ENCODE peak calls at places on chromosomes 12 and 14, in six cellular contexts. C is lower lobe of right lung, O is sigmoid colon, J is heart left ventricle, W is fibroblast of villous mesenchyme, Z is retinal pigment epithelial cell. X is an unnamed sample.

GRCh38 chr12:2582631-2583616 is 211.8 kb upstream of the FKBP4 start:
- DNase-seq in Z (no peak), O (peak), C (peak), J (peak), W (peak), X (no peak)

GRCh38 chr12:121000530-121000929 is 15.8 kb downstream of the C12orf43 start:
- DNase-seq in C (peak), W (no peak), O (no peak), J (no peak), Z (no peak), X (no peak)

GRCh38 chr12:47799357-47799955 is 20.2 kb downstream of the HDAC7 start:
- DNase-seq in O (peak), C (no peak), Z (no peak), J (peak), W (no peak), X (no peak)

GRCh38 chr14:69535230-69535848 is 39.3 kb downstream of the CCDC177 start:
- DNase-seq in O (no peak), Z (no peak), W (peak), J (no peak), C (no peak), X (no peak)

GRCh38 chr12:51217133-51217967 is 512 bp downstream of the POU6F1 start:
- DNase-seq in O (peak), W (peak), Z (no peak), C (peak), J (peak), X (no peak)

GRCh38 chr12:115897718-115898117 is 379.8 kb downstream of the MED13L start:
- DNase-seq in W (no peak), C (no peak), O (no peak), J (no peak), Z (no peak), X (peak)

GRCh38 chr14:71336488-71337192 is 429.4 kb downstream of the PCNX1 start:
- DNase-seq in O (no peak), Z (no peak), J (no peak), C (no peak), W (no peak), X (no peak)

GRCh38 chr12:124109760-124110159 is 136.7 kb downstream of the ZNF664 start:
- DNase-seq in O (no peak), C (no peak), W (peak), Z (no peak), J (no peak), X (no peak)

GRCh38 chr12:108315486-108316105 is 23.5 kb downstream of the CMKLR1 start:
- DNase-seq in Z (no peak), J (no peak), O (no peak), C (no peak), W (no peak), X (no peak)

GRCh38 chr12:111458773-111459172 is 53.0 kb downstream of the SH2B3 start:
- DNase-seq in Z (no peak), W (no peak), O (peak), C (no peak), J (no peak), X (no peak)

GRCh38 chr12:93803408-93803807 is 126.2 kb downstream of the CRADD start:
- DNase-seq in W (peak), C (no peak), Z (no peak), O (no peak), J (no peak), X (no peak)

GRCh38 chr14:93304771-93305170 is 28.1 kb downstream of the BTBD7 start:
- DNase-seq in O (no peak), W (peak), Z (no peak), C (no peak), J (no peak), X (peak)

GRCh38 chr14:104585966-104586702 is 6.6 kb downstream of the C14orf180 start:
- DNase-seq in Z (no peak), J (peak), C (no peak), W (peak), O (no peak), X (no peak)

GRCh38 chr12:102562836-102563425 is 82.6 kb upstream of the IGF1 start:
- DNase-seq in Z (no peak), O (no peak), J (no peak), W (no peak), C (no peak), X (no peak)

GRCh38 chr12:119589087-119589486 is 4.5 kb upstream of the TMEM233 start:
- DNase-seq in Z (no peak), C (no peak), O (no peak), J (no peak), W (peak), X (no peak)

GRCh38 chr14:105496831-105497591 is 6.0 kb downstream of the TEDC1 start:
- DNase-seq in O (no peak), C (peak), J (no peak), W (no peak), Z (no peak), X (no peak)

GRCh38 chr14:68796418-68797101 is 3.7 kb upstream of the ZFP36L1 start:
- DNase-seq in O (no peak), C (no peak), J (peak), W (peak), Z (no peak), X (no peak)

GRCh38 chr12:99108924-99109323 is 463.8 kb downstream of the APAF1 start:
- DNase-seq in C (no peak), Z (no peak), J (no peak), O (no peak), W (no peak), X (no peak)

GRCh38 chr14:90381999-90382451 is 14.8 kb upstream of the CALM1 start:
- DNase-seq in O (peak), W (no peak), C (peak), Z (no peak), J (peak), X (no peak)

GRCh38 chr12:106195638-106196037 is 52.2 kb downstream of the CKAP4 start:
- DNase-seq in W (peak), Z (no peak), O (peak), J (peak), C (no peak), X (peak)

GRCh38 chr14:85414142-85414541 is 115.8 kb upstream of the FLRT2 start:
- DNase-seq in W (no peak), Z (no peak), J (no peak), O (no peak), C (no peak), X (no peak)

GRCh38 chr12:110224379-110225304 is 56.4 kb upstream of the ATP2A2 start:
- DNase-seq in J (no peak), C (no peak), W (peak), O (peak), Z (peak), X (peak)

GRCh38 chr12:16399110-16399509 is 51.7 kb downstream of the MGST1 start:
- DNase-seq in O (no peak), W (no peak), Z (no peak), J (no peak), C (no peak), X (no peak)

GRCh38 chr14:94174622-94175402 is 690 bp downstream of the PPP4R4 start:
- DNase-seq in J (no peak), Z (no peak), O (peak), W (no peak), C (peak), X (no peak)

GRCh38 chr12:131675126-131676080 is 35.5 kb upstream of the SFSWAP start:
- DNase-seq in C (no peak), J (no peak), Z (no peak), W (no peak), O (no peak), X (no peak)

GRCh38 chr12:21471294-21471693 is 30.1 kb downstream of the RECQL start:
- DNase-seq in C (no peak), O (no peak), W (no peak), J (no peak), Z (no peak), X (no peak)

GRCh38 chr12:19382111-19382526 is 57.2 kb upstream of the AEBP2 start:
- DNase-seq in W (peak), Z (peak), O (peak), J (peak), C (no peak), X (peak)

GRCh38 chr14:50666772-50667490 is 1.2 kb downstream of the SAV1 start:
- DNase-seq in O (peak), J (no peak), W (peak), C (no peak), Z (no peak), X (no peak)

GRCh38 chr14:50668852-50669194 is 717 bp upstream of the SAV1 start:
- DNase-seq in J (no peak), W (no peak), Z (no peak), O (no peak), C (no peak), X (no peak)

GRCh38 chr14:50667491-50668007 is 557 bp downstream of the SAV1 start:
- DNase-seq in C (no peak), O (peak), J (no peak), Z (no peak), W (no peak), X (no peak)

GRCh38 chr14:50669441-50669986 is 1.4 kb upstream of the SAV1 start:
- DNase-seq in O (no peak), W (no peak), J (no peak), Z (no peak), C (no peak), X (no peak)

DNA sequence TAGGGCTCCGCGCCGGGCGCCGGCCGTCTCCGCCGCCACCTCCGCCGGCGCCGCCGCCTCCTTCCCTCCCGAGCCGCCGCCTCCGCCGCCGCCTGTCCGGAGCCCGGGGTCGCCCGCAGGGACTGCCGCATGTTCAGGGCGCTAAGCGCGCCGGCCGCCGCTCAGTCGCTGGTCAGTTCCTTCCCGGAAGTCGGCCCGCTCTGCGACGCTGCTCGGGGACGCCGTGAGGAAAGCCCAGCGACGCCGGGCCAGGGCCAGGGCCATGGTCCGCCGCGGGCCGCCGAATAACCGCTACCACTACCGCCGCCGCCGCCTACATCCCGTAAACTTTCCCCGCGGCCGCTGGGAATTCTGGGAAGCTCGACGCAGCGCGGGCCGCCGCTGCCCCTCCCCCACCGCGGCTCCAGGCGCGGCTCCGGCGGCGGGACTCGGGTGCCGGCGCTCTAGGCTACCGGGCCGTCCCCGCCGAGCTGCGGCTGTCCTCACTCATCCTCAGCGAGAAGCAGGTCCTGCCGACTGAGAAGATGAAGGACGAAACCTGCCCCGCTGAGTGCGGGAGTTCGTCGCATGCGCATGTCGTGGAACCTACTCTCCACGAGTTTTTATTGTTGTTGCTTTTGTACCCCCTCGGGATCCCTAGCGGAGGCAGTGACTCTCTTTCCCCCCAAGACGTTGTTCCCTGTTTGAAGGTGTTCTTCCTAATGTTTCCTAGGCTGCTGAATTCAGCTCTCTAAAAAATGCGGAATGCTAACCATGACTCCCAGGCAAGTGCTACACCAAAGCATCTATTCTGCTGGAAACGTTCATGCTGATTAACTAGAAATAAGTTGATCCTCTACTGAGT is at the start of gene SAV1:
- DNase-seq in J (peak), O (peak), W (peak), C (peak), Z (no peak), X (no peak)
- TF ChIP-seq CTCF in J (no peak), O (no peak), W (no peak), C (no peak), Z (no peak), X (no peak)

DNA sequence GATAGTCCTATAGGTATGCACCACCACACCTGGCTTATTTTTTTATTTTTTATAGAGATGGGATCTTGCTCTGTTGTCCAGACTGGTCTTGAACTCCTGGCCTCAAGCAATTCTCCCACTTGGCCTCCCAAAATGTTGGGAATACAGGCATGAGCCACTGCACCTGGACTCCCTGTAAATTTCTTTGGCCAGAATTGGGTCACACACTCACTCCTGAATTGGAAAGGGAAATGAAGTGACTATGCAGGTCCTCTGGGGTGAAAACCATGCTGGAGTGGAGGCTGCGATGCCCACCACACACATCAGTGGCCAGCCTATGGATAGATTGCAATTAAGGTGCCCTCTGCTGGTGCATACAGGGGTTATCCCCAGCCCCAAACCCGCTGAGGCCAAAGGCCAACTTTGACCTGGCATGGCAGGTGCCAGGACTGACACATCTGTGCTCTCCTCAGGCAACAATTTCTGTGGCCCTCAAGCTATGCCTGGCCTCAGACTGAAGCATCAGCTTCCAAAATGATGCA is 125.6 kb downstream of the SLC38A6 start:
- DNase-seq in J (no peak), C (no peak), W (no peak), O (no peak), Z (no peak), X (no peak)
- H3K4me3 ChIP-seq in J (no peak), C (no peak), W (no peak), O (no peak), Z (no peak), X (no peak)

GRCh38 chr12:127898616-127899015 is 368.4 kb upstream of the TMEM132C start:
- DNase-seq in W (no peak), J (no peak), Z (no peak), C (no peak), O (no peak), X (no peak)

GRCh38 chr12:127899981-127900380 is 367.0 kb upstream of the TMEM132C start:
- DNase-seq in W (no peak), C (no peak), J (no peak), Z (no peak), O (no peak), X (no peak)

GRCh38 chr12:127888948-127889347 is 378.0 kb upstream of the TMEM132C start:
- DNase-seq in Z (no peak), O (no peak), W (peak), C (no peak), J (peak), X (peak)

DNA sequence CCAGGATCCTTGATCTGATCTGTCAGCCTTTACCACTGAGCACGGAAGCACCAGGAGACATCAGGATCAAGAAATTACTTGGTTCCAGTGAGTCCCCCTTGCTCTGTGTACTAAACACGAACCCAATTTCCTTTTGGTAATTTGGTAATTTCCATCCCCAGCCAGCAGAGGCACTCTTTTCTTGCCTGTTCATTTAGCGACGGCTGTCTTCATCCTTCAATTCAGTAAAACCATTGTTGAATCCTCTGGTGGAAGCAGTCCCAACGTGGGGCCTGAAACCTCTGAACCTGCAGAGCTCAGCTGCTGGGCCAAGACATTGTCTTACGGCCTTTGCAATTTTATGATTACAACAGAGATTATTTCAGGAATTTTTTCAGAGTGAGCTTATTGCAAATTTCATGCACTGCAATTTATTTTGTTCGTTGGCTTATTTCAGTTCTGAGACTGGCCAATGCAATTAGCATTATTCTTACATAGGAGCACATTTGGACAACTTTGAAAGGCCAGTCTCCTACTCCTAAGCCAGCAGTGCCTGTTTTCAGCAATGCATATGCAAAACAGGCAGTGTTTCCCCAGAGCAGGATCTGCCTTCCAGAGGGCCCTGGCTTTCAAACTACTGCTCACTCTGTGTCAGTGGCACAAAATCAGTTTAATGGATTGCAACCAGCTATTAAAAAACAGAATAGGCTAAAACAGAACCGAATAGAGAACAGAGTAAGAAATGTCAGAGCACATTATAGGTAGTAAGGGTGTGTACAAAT is 372.9 kb upstream of the TMEM132C start:
- DNase-seq in O (no peak), Z (no peak), W (no peak), J (no peak), C (no peak), X (no peak)
- TF ChIP-seq CTCF in O (no peak), Z (peak), W (peak), J (no peak), C (peak), X (peak)

GRCh38 chr14:103336191-103336590 is 2.2 kb downstream of the EIF5 start:
- DNase-seq in W (no peak), O (no peak), C (no peak), J (no peak), Z (no peak), X (no peak)
- H3K4me3 ChIP-seq in W (peak), O (no peak), C (peak), J (peak), Z (peak), X (no peak)

GRCh38 chr14:52552063-52552988 is at the start of the genes GPR137C and TXNDC16:
- DNase-seq in O (peak), J (peak), W (peak), C (peak), Z (peak), X (peak)
- TF ChIP-seq CTCF in O (no peak), J (no peak), W (no peak), C (no peak), Z (no peak), X (no peak)

GRCh38 chr14:65282909-65283253 is 129.6 kb upstream of the FUT8 start:
- DNase-seq in Z (no peak), J (no peak), W (no peak), O (no peak), C (no peak), X (no peak)

GRCh38 chr14:65290830-65291229 is 121.7 kb upstream of the FUT8 start:
- DNase-seq in Z (peak), J (no peak), W (peak), O (no peak), C (no peak), X (peak)

GRCh38 chr14:65286443-65286842 is 126.1 kb upstream of the FUT8 start:
- DNase-seq in J (no peak), Z (no peak), O (no peak), W (peak), C (no peak), X (no peak)

GRCh38 chr14:65291561-65291960 is 121.0 kb upstream of the FUT8 start:
- DNase-seq in O (no peak), J (no peak), Z (no peak), W (no peak), C (no peak), X (no peak)

DNA sequence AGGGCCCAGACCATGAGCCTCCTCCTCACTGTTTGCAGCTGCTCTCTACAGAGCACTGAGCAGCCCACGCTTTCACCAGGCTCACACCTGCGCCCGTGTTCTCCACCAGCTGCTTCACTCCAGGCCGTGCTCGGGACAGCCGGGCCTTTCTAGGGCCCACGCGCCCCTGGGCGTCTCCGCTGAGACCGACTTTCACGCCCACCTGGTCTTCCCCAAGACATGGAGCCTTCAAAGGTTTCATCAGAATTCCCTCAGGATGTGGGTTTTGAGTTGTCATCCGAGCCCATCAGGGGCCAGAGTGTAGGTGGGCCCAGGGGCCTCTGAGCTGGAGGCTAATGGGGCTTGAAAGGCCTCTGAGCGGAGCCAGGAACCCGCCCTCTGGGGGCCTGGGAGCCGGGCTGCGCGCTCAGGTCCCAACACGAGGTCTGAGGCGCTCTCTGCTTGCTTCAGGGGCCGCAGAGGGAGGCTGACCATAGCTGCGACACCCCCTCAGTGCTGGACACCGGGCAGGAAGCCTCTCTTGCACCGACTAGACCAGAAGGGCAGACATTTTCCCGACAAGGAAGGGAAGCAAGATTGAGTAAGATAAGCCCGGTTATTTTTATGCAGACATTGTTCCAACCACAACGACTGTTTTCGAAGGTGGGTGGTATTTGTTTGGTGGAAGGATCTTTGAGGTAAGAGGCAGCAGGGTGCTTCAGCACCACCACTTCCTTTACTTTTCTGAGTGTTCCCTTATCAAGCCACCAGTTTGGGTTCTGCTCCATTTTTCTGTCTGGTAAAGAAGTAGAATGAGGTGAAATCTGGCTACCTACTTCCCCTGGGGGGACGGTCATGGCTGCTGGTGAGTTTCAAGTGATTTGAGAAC is 125.0 kb upstream of the FUT8 start:
- DNase-seq in J (no peak), C (no peak), W (no peak), O (no peak), Z (no peak), X (no peak)
- H3K4me3 ChIP-seq in J (no peak), C (no peak), W (no peak), O (no peak), Z (no peak), X (no peak)

X was measured in BJ.